ENCODE peak calls at places on chromosomes 12 and 14, in six cellular contexts. Z is astrocyte, G is fibroblast of mammary gland, X is foreskin fibroblast, P is ovary, E is pancreas. T is an unnamed sample.
A peak's percentile ranks its signal among the peaks of the same experiment; 100 is the strongest.

GRCh38 chr12:96402061-96402460 is 1.8 kb upstream of the CDK17 start:
- DNase-seq in E (no peak), X (no peak), G (no peak), P (no peak), Z (no peak), T (no peak)

GRCh38 chr12:6961278-6961694 is 9.2 kb downstream of the PHB2 start:
- DNase-seq in P (peak; percentile 63), G (peak; percentile 78), X (peak; percentile 55), E (peak; percentile 81), Z (peak; percentile 46), T (no peak)

GRCh38 chr14:25909361-25909760 is 688.5 kb downstream of the NOVA1 start:
- DNase-seq in Z (no peak), E (no peak), X (no peak), P (no peak), G (peak; percentile 57), T (no peak)

GRCh38 chr12:113278141-113278540 is 56.8 kb downstream of the SLC8B1 start:
- DNase-seq in G (no peak), X (no peak), P (no peak), Z (no peak), E (no peak), T (no peak)

GRCh38 chr12:27003421-27004311 is 10.5 kb downstream of the TM7SF3 start:
- DNase-seq in G (no peak), E (no peak), X (no peak), Z (no peak), P (no peak), T (no peak)

GRCh38 chr12:92299344-92299743 is 153.7 kb upstream of the BTG1 start:
- DNase-seq in P (no peak), X (no peak), Z (no peak), E (no peak), G (no peak), T (no peak)

GRCh38 chr14:35362911-35363374 is 41.6 kb downstream of the NFKBIA start:
- DNase-seq in E (no peak), P (no peak), G (peak; percentile 66), X (peak; percentile 38), Z (peak; percentile 78), T (no peak)

GRCh38 chr14:68726093-68726695 is 66.7 kb downstream of the ZFP36L1 start:
- DNase-seq in G (no peak), E (no peak), P (no peak), Z (no peak), X (no peak), T (no peak)

GRCh38 chr12:112309797-112310196 is 72.4 kb downstream of the HECTD4 start:
- DNase-seq in P (no peak), Z (peak; percentile 59), X (no peak), G (peak; percentile 35), E (no peak), T (no peak)

GRCh38 chr12:30153981-30154380 is 370.2 kb upstream of the TMTC1 start:
- DNase-seq in Z (no peak), P (no peak), G (no peak), E (no peak), X (no peak), T (no peak)

GRCh38 chr14:97546491-97546890 is 749.3 kb downstream of the VRK1 start:
- DNase-seq in G (no peak), X (no peak), P (no peak), Z (no peak), E (no peak), T (no peak)

GRCh38 chr12:119940881-119941280 is 48.2 kb upstream of the BICDL1 start:
- DNase-seq in G (peak; percentile 88), X (peak; percentile 83), P (no peak), E (no peak), Z (peak; percentile 79), T (no peak)

GRCh38 chr14:88535149-88535548 is 19.7 kb downstream of the PTPN21 start:
- DNase-seq in X (peak; percentile 12), P (no peak), E (peak; percentile 52), Z (no peak), G (no peak), T (no peak)

GRCh38 chr14:101948666-101949205 is 15.6 kb upstream of the DYNC1H1 start:
- DNase-seq in X (no peak), G (no peak), P (no peak), Z (no peak), E (no peak), T (no peak)

GRCh38 chr12:3757261-3757660 is 4.4 kb upstream of the CRACR2A start:
- DNase-seq in X (no peak), E (peak; percentile 85), Z (no peak), P (no peak), G (no peak), T (no peak)

GRCh38 chr12:72271741-72272661 is at the start of gene TRHDE:
- DNase-seq in Z (peak; percentile 64), X (peak; percentile 83), E (peak; percentile 73), P (peak; percentile 67), G (peak; percentile 12), T (peak; percentile 73)

GRCh38 chr12:91778938-91779400 is 366.7 kb downstream of the BTG1 start:
- DNase-seq in X (peak; percentile 96), Z (peak; percentile 91), G (peak; percentile 96), E (no peak), P (peak; percentile 24), T (no peak)

GRCh38 chr14:65972891-65973290 is 513.3 kb upstream of the CCDC196 start:
- DNase-seq in X (peak; percentile 26), Z (peak; percentile 71), G (peak; percentile 55), E (no peak), P (no peak), T (no peak)

GRCh38 chr12:58393152-58393551 is 451.8 kb downstream of the ATP23 start:
- DNase-seq in E (no peak), G (peak; percentile 30), Z (peak; percentile 59), P (no peak), X (peak; percentile 50), T (no peak)

GRCh38 chr14:58832010-58832409 is 194.2 kb downstream of the DACT1 start:
- DNase-seq in E (no peak), G (no peak), P (no peak), X (peak; percentile 8), Z (no peak), T (no peak)

GRCh38 chr14:46488374-46488773 is 163.2 kb downstream of the RPL10L start:
- DNase-seq in Z (no peak), G (no peak), X (no peak), E (no peak), P (no peak), T (no peak)

GRCh38 chr12:79927772-79928474 is 7.0 kb downstream of the PPP1R12A start:
- DNase-seq in G (peak; percentile 34), P (no peak), Z (peak; percentile 57), E (no peak), X (no peak), T (no peak)

DNA sequence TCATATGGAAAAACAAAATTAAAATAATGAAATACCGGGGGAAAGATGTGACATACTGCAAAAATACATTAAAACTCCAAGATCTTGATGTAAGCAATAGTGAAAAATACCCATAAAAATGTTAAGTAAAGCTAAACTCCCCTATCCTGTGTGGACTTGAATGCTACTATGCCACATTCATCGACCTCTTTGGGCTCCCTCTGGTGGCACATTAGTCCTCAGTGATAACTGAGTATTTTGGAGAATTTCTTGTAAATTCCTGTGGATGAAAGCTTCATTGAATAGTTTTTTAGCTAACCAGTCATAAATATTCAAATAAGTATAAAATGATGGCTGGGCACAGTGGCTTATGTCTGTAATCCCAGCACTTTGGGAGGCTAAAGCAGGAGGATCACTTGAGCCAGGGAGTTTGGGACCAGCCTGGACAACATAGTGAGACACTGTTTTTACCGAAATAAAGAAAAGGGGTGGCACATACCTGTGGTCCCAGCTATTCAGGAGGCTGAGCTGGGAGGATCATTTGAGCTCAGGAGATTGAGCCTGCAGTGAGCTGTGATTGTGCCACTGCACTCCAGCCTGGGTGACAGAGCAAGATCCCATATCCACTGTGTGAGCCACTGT is 42.4 kb upstream of the SGPP1 start:
- DNase-seq in E (peak; percentile 48), G (peak; percentile 66), P (peak; percentile 32), Z (peak; percentile 39), X (peak; percentile 75), T (no peak)
- TF ChIP-seq CTCF in E (peak; percentile 13), G (peak; percentile 75), P (no peak), Z (peak; percentile 71), X (peak; percentile 76), T (peak; percentile 78)

DNA sequence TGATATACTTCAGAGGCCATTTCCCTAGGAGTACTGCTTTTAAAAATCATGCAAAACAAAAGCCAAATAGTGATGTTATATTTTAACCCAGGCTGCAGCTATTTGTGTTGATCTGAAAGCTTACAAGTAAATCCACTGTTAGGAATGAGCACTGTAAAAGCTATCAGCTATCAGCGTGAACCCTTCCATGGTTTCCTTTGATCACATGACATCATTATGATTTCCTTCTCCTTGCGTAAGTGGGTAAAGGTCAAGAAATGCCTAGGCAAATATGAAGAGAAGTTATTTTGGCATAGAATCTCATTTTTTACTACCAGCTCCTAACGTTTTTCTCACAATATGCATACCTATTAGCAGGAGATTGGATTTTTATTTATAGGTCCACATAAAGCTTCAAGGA is 48.6 kb upstream of the CATSPERB start:
- DNase-seq in E (no peak), G (no peak), Z (no peak), X (peak; percentile 4), P (no peak), T (no peak)
- TF ChIP-seq CTCF in E (no peak), G (no peak), Z (no peak), X (no peak), P (no peak), T (no peak)

GRCh38 chr12:118855858-118856257 is 125.5 kb upstream of the SRRM4 start:
- DNase-seq in G (no peak), P (no peak), E (no peak), Z (no peak), X (no peak), T (no peak)

GRCh38 chr12:118850244-118850825 is 131.0 kb upstream of the SRRM4 start:
- DNase-seq in P (no peak), E (peak; percentile 21), G (no peak), Z (no peak), X (no peak), T (no peak)

DNA sequence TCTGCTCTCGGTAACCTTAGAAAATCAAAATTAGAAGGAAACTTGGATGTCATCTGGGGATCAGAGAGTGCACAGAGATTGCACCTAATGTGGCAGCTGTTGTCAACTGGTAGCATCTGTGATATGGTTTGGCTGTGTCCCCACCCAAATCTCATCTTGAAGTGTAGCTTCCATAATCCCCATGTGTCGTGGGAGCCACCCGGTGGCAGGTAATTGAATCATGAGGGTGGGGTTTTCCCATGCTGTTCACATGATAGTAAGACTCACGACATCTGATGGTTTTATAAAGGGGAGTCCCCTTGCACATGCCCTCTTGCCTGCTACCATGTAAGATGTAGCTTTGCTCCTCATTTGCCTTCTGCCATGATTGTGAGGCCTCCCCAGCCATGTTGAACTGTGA is 127.7 kb upstream of the SRRM4 start:
- DNase-seq in E (no peak), X (no peak), G (no peak), Z (no peak), P (no peak), T (no peak)
- TF ChIP-seq CTCF in E (no peak), X (no peak), G (no peak), Z (no peak), P (no peak), T (peak; percentile 60)

DNA sequence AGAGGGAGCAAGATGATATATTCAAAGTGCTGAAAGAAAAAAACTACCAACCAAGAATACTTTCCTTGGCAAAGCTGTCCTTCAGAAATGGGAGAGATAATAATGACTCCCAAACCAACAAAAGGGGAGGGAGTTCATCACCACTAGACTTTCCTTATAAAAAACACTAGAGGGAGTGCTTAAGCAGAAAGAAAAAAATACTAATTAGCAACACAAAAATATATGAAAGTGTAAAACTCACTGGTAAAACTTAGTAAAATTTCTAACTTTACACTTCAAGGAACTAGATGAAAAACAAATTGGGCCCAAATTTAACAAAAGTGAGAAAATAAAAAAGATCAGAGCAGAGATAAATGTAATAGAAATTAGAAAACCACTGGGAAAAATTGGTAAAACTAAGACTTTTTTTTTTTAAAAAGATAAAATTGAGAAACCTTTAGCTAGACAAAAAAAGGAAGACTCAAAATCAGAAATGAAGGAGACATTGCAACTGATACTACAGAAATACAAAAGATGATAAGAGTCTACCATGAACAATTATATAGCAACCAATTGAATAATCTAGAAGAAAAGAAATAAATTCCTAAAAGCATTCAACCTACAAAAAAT is 60.4 kb upstream of the FAR2 start:
- DNase-seq in E (no peak), X (peak; percentile 56), G (peak; percentile 58), Z (no peak), P (no peak), T (no peak)
- TF ChIP-seq CTCF in E (no peak), X (peak; percentile 44), G (peak; percentile 52), Z (peak; percentile 46), P (no peak), T (peak; percentile 63)